ENCODE peak calls at places on chromosomes 12 and 14, in seven cellular contexts. One of them, this sample, is unnamed.

GRCh38 chr12:69658203-69658602 is 40.9 kb downstream of the BEST3 start:
- DNase-seq in NCI-H1105: no peak
- DNase-seq in NCI-H1417: no peak
- DNase-seq in COLO829: no peak
- DNase-seq in CD8-positive, alpha-beta T cell: no peak
- DNase-seq in SJSA1: no peak
- DNase-seq in activated T-helper 1 cell treated with anti-CD3 and anti-CD28 coated beads, Interleukin-2, amount 50 U/mL, for 16 hours: no peak
- DNase-seq in this sample: no peak

GRCh38 chr12:68568878-68569569 is 41.7 kb upstream of the RAP1B start:
- DNase-seq in CD8-positive, alpha-beta T cell: no peak
- DNase-seq in NCI-H1417: peak; percentile 95
- DNase-seq in SJSA1: no peak
- DNase-seq in NCI-H1105: peak; percentile 56
- DNase-seq in COLO829: no peak
- DNase-seq in activated T-helper 1 cell treated with anti-CD3 and anti-CD28 coated beads, Interleukin-2, amount 50 U/mL, for 16 hours: no peak
- DNase-seq in this sample: no peak

GRCh38 chr12:99906786-99907185 is 78.0 kb downstream of the ANKS1B start:
- DNase-seq in NCI-H1417: no peak
- DNase-seq in SJSA1: peak; percentile 24
- DNase-seq in COLO829: no peak
- DNase-seq in CD8-positive, alpha-beta T cell: no peak
- DNase-seq in NCI-H1105: no peak
- DNase-seq in activated T-helper 1 cell treated with anti-CD3 and anti-CD28 coated beads, Interleukin-2, amount 50 U/mL, for 16 hours: no peak
- DNase-seq in this sample: no peak

GRCh38 chr14:76784881-76785280 is 23.6 kb downstream of the VASH1 start:
- DNase-seq in CD8-positive, alpha-beta T cell: peak; percentile 45
- DNase-seq in activated T-helper 1 cell treated with anti-CD3 and anti-CD28 coated beads, Interleukin-2, amount 50 U/mL, for 16 hours: peak; percentile 36
- DNase-seq in SJSA1: peak; percentile 60
- DNase-seq in NCI-H1105: peak; percentile 50
- DNase-seq in NCI-H1417: peak; percentile 71
- DNase-seq in COLO829: peak; percentile 96
- DNase-seq in this sample: peak; percentile 46

GRCh38 chr12:69123909-69124638 is 115.3 kb upstream of the CPSF6 start:
- DNase-seq in activated T-helper 1 cell treated with anti-CD3 and anti-CD28 coated beads, Interleukin-2, amount 50 U/mL, for 16 hours: no peak
- DNase-seq in CD8-positive, alpha-beta T cell: no peak
- DNase-seq in COLO829: no peak
- DNase-seq in SJSA1: no peak
- DNase-seq in NCI-H1417: peak; percentile 75
- DNase-seq in NCI-H1105: no peak
- DNase-seq in this sample: no peak

GRCh38 chr12:94109154-94109553 is 39.2 kb upstream of the PLXNC1 start:
- DNase-seq in CD8-positive, alpha-beta T cell: no peak
- DNase-seq in SJSA1: no peak
- DNase-seq in activated T-helper 1 cell treated with anti-CD3 and anti-CD28 coated beads, Interleukin-2, amount 50 U/mL, for 16 hours: no peak
- DNase-seq in NCI-H1417: no peak
- DNase-seq in NCI-H1105: no peak
- DNase-seq in COLO829: peak; percentile 22
- DNase-seq in this sample: no peak

GRCh38 chr12:89895591-89895990 is 187.0 kb upstream of the ATP2B1 start:
- DNase-seq in CD8-positive, alpha-beta T cell: no peak
- DNase-seq in NCI-H1417: no peak
- DNase-seq in SJSA1: no peak
- DNase-seq in NCI-H1105: no peak
- DNase-seq in COLO829: no peak
- DNase-seq in activated T-helper 1 cell treated with anti-CD3 and anti-CD28 coated beads, Interleukin-2, amount 50 U/mL, for 16 hours: no peak
- DNase-seq in this sample: no peak

GRCh38 chr14:69226736-69227135 is 33.2 kb upstream of the GALNT16 start:
- DNase-seq in NCI-H1417: no peak
- DNase-seq in CD8-positive, alpha-beta T cell: no peak
- DNase-seq in SJSA1: no peak
- DNase-seq in COLO829: no peak
- DNase-seq in activated T-helper 1 cell treated with anti-CD3 and anti-CD28 coated beads, Interleukin-2, amount 50 U/mL, for 16 hours: no peak
- DNase-seq in NCI-H1105: no peak
- DNase-seq in this sample: no peak

GRCh38 chr14:58108717-58109116 is 43.3 kb downstream of the ARMH4 start:
- DNase-seq in COLO829: no peak
- DNase-seq in CD8-positive, alpha-beta T cell: no peak
- DNase-seq in NCI-H1417: no peak
- DNase-seq in NCI-H1105: no peak
- DNase-seq in SJSA1: no peak
- DNase-seq in activated T-helper 1 cell treated with anti-CD3 and anti-CD28 coated beads, Interleukin-2, amount 50 U/mL, for 16 hours: no peak
- DNase-seq in this sample: no peak

GRCh38 chr12:72267974-72268373 is 4.2 kb upstream of the TRHDE start:
- DNase-seq in NCI-H1417: no peak
- DNase-seq in COLO829: no peak
- DNase-seq in CD8-positive, alpha-beta T cell: no peak
- DNase-seq in NCI-H1105: no peak
- DNase-seq in activated T-helper 1 cell treated with anti-CD3 and anti-CD28 coated beads, Interleukin-2, amount 50 U/mL, for 16 hours: no peak
- DNase-seq in SJSA1: no peak
- DNase-seq in this sample: no peak

GRCh38 chr12:124001343-124001742 is 28.3 kb downstream of the ZNF664 start:
- DNase-seq in NCI-H1105: no peak
- DNase-seq in NCI-H1417: no peak
- DNase-seq in CD8-positive, alpha-beta T cell: no peak
- DNase-seq in SJSA1: no peak
- DNase-seq in COLO829: no peak
- DNase-seq in activated T-helper 1 cell treated with anti-CD3 and anti-CD28 coated beads, Interleukin-2, amount 50 U/mL, for 16 hours: no peak
- DNase-seq in this sample: no peak

GRCh38 chr12:120199595-120200306 is 1.2 kb downstream of the RPLP0 start:
- DNase-seq in NCI-H1417: no peak
- DNase-seq in SJSA1: peak; percentile 31
- DNase-seq in NCI-H1105: no peak
- DNase-seq in activated T-helper 1 cell treated with anti-CD3 and anti-CD28 coated beads, Interleukin-2, amount 50 U/mL, for 16 hours: peak; percentile 40
- DNase-seq in CD8-positive, alpha-beta T cell: no peak
- DNase-seq in COLO829: no peak
- DNase-seq in this sample: no peak

GRCh38 chr12:102069707-102070106 is 7.9 kb upstream of the WASHC3 start:
- DNase-seq in CD8-positive, alpha-beta T cell: no peak
- DNase-seq in SJSA1: no peak
- DNase-seq in NCI-H1417: no peak
- DNase-seq in NCI-H1105: no peak
- DNase-seq in activated T-helper 1 cell treated with anti-CD3 and anti-CD28 coated beads, Interleukin-2, amount 50 U/mL, for 16 hours: no peak
- DNase-seq in COLO829: no peak
- DNase-seq in this sample: no peak

GRCh38 chr14:67962215-67962644 is 142.7 kb downstream of the RAD51B start:
- DNase-seq in NCI-H1417: no peak
- DNase-seq in CD8-positive, alpha-beta T cell: no peak
- DNase-seq in NCI-H1105: no peak
- DNase-seq in SJSA1: no peak
- DNase-seq in activated T-helper 1 cell treated with anti-CD3 and anti-CD28 coated beads, Interleukin-2, amount 50 U/mL, for 16 hours: no peak
- DNase-seq in COLO829: no peak
- DNase-seq in this sample: no peak

GRCh38 chr12:80064269-80064668 is 35.1 kb upstream of the OTOGL start:
- DNase-seq in NCI-H1417: no peak
- DNase-seq in NCI-H1105: no peak
- DNase-seq in SJSA1: no peak
- DNase-seq in CD8-positive, alpha-beta T cell: no peak
- DNase-seq in COLO829: peak; percentile 63
- DNase-seq in activated T-helper 1 cell treated with anti-CD3 and anti-CD28 coated beads, Interleukin-2, amount 50 U/mL, for 16 hours: no peak
- DNase-seq in this sample: no peak

GRCh38 chr12:27592548-27592947 is 68.5 kb downstream of the PPFIBP1 start:
- DNase-seq in CD8-positive, alpha-beta T cell: no peak
- DNase-seq in COLO829: no peak
- DNase-seq in activated T-helper 1 cell treated with anti-CD3 and anti-CD28 coated beads, Interleukin-2, amount 50 U/mL, for 16 hours: no peak
- DNase-seq in NCI-H1417: no peak
- DNase-seq in NCI-H1105: no peak
- DNase-seq in SJSA1: no peak
- DNase-seq in this sample: no peak

GRCh38 chr12:57430117-57430930 is 519 bp downstream of the R3HDM2 start:
- DNase-seq in NCI-H1105: no peak
- DNase-seq in NCI-H1417: peak; percentile 81
- DNase-seq in SJSA1: peak; percentile 100
- DNase-seq in CD8-positive, alpha-beta T cell: peak; percentile 47
- DNase-seq in COLO829: peak; percentile 22
- DNase-seq in activated T-helper 1 cell treated with anti-CD3 and anti-CD28 coated beads, Interleukin-2, amount 50 U/mL, for 16 hours: peak; percentile 48
- DNase-seq in this sample: no peak

GRCh38 chr14:23044840-23045239 is 2.8 kb downstream of the PSMB11 start:
- DNase-seq in CD8-positive, alpha-beta T cell: no peak
- DNase-seq in NCI-H1417: no peak
- DNase-seq in SJSA1: no peak
- DNase-seq in COLO829: no peak
- DNase-seq in activated T-helper 1 cell treated with anti-CD3 and anti-CD28 coated beads, Interleukin-2, amount 50 U/mL, for 16 hours: no peak
- DNase-seq in NCI-H1105: no peak
- DNase-seq in this sample: no peak

GRCh38 chr14:71487941-71488340 is 444.3 kb upstream of the RGS6 start:
- DNase-seq in NCI-H1105: no peak
- DNase-seq in COLO829: no peak
- DNase-seq in activated T-helper 1 cell treated with anti-CD3 and anti-CD28 coated beads, Interleukin-2, amount 50 U/mL, for 16 hours: no peak
- DNase-seq in SJSA1: no peak
- DNase-seq in CD8-positive, alpha-beta T cell: no peak
- DNase-seq in NCI-H1417: no peak
- DNase-seq in this sample: no peak